ENCODE peak calls at places on chromosome 19, in six cellular contexts. L is upper lobe of right lung, E is stomach, T is tibial artery, Z is colonic mucosa, Q is K562. P is an unnamed sample.

GRCh38 chr19:3819989-3820388 is 33.8 kb upstream of the MATK start:
- DNase-seq in Z (no peak), T (no peak), L (no peak), Q (no peak), E (no peak), P (no peak)

GRCh38 chr19:15265849-15266248 is 33.6 kb upstream of the EPHX3 start:
- DNase-seq in E (peak; percentile 93), T (peak; percentile 98), Z (peak; percentile 66), L (peak; percentile 88), Q (no peak), P (peak; percentile 95)

GRCh38 chr19:30167976-30168635 is 204.1 kb upstream of the ZNF536 start:
- DNase-seq in L (no peak), E (no peak), Z (no peak), T (no peak), Q (no peak), P (no peak)

GRCh38 chr19:44753932-44754742 is 5.6 kb downstream of the BCL3 start:
- DNase-seq in Q (peak; percentile 93), L (peak; percentile 98), Z (peak; percentile 98), E (peak; percentile 96), T (peak; percentile 95), P (peak; percentile 86)

GRCh38 chr19:45323671-45324081 is 1.0 kb upstream of the CKM start:
- DNase-seq in L (no peak), Q (peak; percentile 44), Z (no peak), T (no peak), E (peak; percentile 28), P (no peak)

GRCh38 chr19:5339950-5340636 is 519 bp downstream of the PTPRS start:
- DNase-seq in E (no peak), L (no peak), Z (no peak), Q (peak; percentile 79), T (no peak), P (no peak)

GRCh38 chr19:46373573-46374359 is 26.9 kb downstream of the PPP5C start:
- DNase-seq in Z (peak; percentile 95), Q (no peak), E (peak; percentile 99), L (peak; percentile 96), T (peak; percentile 86), P (peak; percentile 58)

GRCh38 chr19:7652061-7652641 is 15.2 kb downstream of the STXBP2 start:
- DNase-seq in Q (peak; percentile 79), L (peak; percentile 93), Z (peak; percentile 91), E (peak; percentile 91), T (peak; percentile 80), P (peak; percentile 60)

GRCh38 chr19:5680083-5680436 is 256 bp downstream of the MICOS13 start:
- DNase-seq in Z (no peak), T (peak; percentile 80), L (peak; percentile 78), Q (no peak), E (no peak), P (peak; percentile 24)

GRCh38 chr19:813359-814107 is 8.2 kb downstream of the PLPPR3 start:
- DNase-seq in T (no peak), Z (no peak), E (no peak), L (no peak), Q (peak; percentile 12), P (no peak)

GRCh38 chr19:21587549-21587948 is 82.1 kb downstream of the ZNF429 start:
- DNase-seq in T (no peak), E (no peak), Z (no peak), L (no peak), Q (no peak), P (no peak)

GRCh38 chr19:17579523-17580244 is 24.2 kb downstream of the COLGALT1 start:
- DNase-seq in E (no peak), L (peak; percentile 81), Q (peak; percentile 87), Z (peak; percentile 82), T (no peak), P (peak; percentile 40)
- TF ChIP-seq CTCF in E (no peak), L (no peak), Q (no peak), Z (no peak), T (no peak), P (no peak)

GRCh38 chr19:54454781-54455675 is 6.0 kb downstream of the LENG8 start:
- DNase-seq in L (no peak), E (no peak), Z (no peak), Q (no peak), T (no peak), P (no peak)

GRCh38 chr19:54455786-54456422 is 6.9 kb downstream of the LENG8 start:
- DNase-seq in Q (no peak), Z (no peak), E (no peak), L (no peak), T (no peak), P (no peak)

GRCh38 chr19:54451997-54452396 is 3.0 kb downstream of the LENG8 start:
- DNase-seq in E (no peak), L (no peak), Z (no peak), T (no peak), Q (no peak), P (no peak)

GRCh38 chr19:54452626-54453025 is 3.6 kb downstream of the LENG8 start:
- DNase-seq in E (no peak), Z (no peak), L (no peak), Q (no peak), T (no peak), P (no peak)

DNA sequence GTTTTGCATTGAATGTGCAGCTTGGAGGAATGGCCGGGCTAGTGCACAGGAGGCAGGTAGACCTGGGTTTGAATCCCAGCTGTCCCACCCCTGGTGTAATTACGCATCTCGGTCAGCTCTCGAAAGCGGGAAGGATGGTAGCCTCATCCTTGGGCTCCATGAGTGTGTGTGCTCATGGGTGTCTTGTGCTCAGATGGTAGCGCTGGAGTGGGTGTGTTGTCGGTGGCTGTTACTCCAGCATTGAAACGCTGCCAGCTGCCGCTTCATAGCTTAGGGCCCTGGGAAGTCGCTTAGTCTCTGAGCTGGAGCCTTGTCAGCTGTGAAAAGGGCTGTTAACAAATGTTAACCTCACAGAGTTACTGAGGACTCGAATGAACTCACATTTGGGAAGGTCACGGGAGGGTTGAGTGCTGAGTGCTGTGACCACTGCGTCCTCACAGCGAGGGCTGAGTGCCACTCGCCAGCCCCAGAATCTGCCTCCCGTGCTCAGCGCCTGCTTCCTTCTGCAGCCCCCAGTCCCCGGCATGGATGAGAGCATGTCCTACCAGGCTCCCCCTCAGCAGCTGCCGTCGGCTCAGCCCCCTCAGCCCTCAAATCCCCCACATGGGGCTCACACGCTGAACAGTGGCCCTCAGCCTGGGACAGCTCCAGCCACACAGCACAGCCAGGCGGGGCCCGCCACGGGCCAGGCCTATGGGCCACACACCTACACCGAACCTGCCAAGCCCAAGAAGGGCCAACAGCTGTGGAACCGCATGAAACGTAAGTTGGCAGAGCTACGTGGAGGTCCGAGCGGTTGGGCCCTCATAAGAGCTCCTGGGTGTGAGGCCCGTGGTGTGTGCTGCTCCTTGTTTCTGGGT is 5.2 kb downstream of the LENG8 start:
- DNase-seq in Q (no peak), L (no peak), T (no peak), E (no peak), Z (no peak), P (no peak)
- H3K4me3 ChIP-seq in Q (no peak overlapping the region), L (no peak overlapping the region), T (no peak overlapping the region), E (no peak overlapping the region), Z (no peak overlapping the region), P (no peak overlapping the region)

GRCh38 chr19:34555447-34555846 is 73.9 kb downstream of the WTIP start:
- DNase-seq in Q (no peak), E (no peak), Z (no peak), T (no peak), L (no peak), P (peak; percentile 3)
- TF ChIP-seq CTCF in Q (peak; percentile 50), E (no peak), Z (no peak), T (peak; percentile 9), L (no peak), P (peak; percentile 20)

DNA sequence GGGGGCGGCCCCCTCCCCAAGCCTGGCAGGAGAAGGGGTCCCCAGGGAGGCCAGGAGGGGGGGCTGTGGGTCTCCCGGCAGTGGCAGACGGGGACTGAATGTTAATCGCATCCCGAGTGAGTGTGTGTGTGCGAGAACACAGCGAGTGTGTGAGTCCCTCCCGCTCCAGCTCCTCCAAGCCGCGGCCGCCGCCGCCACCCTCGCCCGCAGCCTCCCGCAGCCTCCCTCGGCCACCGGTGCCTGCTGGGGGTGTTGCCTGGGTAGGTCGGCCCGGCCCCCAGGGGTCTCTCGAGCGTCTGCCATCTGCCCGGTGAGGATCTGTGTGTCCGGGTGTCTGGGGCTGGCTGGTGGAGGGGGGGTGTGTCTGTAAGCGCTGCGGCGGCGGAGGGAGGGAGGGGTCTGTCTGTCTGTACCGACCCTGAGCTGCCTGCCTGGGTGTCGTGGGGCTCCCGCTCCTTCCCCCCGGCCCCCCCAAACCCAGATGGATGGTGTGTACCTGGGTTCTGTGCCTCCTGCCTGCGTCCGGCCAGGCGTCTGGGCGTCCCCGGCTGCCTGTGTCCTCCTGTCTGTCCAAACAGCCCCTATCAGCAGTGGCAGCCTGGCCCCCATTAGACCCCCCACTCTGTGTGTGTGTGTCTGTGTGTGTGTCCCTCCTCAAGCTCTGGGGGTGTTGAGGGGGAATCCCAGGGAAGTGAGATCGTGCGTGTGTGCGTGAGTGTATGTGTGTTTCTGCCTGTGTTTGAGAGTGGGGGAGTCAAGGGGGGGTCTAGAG is at the start of gene GRIN2D:
- DNase-seq in E (no peak), L (no peak), Z (no peak), T (no peak), Q (peak; percentile 38), P (peak; percentile 38)
- H3K4me3 ChIP-seq in E (no peak within 1 kb of the TSS), L (no peak within 1 kb of the TSS), Z (no peak within 1 kb of the TSS), T (no peak within 1 kb of the TSS), Q (peak within 1 kb of the TSS; percentile 31), P (peak within 1 kb of the TSS; percentile 45)